ENCODE peak calls at places on chromosomes 13 and 19, in seven cellular contexts. One of them, this sample, is unnamed.

GRCh38 chr13:73168226-73168992 is 109.6 kb downstream of the KLF5 start:
- DNase-seq in nephron progenitor cell: no peak
- DNase-seq in T follicular helper cell: no peak
- DNase-seq in GDM1: no peak
- DNase-seq in pons: no peak
- DNase-seq in activated CD8-positive, alpha-beta memory T cell treated with anti-CD3 and anti-CD28 coated beads for 4 hours: no peak
- DNase-seq in mesendoderm: no peak
- DNase-seq in this sample: no peak

GRCh38 chr19:30156646-30157045 is 214.6 kb downstream of the URI1 start:
- DNase-seq in nephron progenitor cell: no peak
- DNase-seq in pons: no peak
- DNase-seq in T follicular helper cell: no peak
- DNase-seq in activated CD8-positive, alpha-beta memory T cell treated with anti-CD3 and anti-CD28 coated beads for 4 hours: no peak
- DNase-seq in mesendoderm: no peak
- DNase-seq in GDM1: no peak
- DNase-seq in this sample: no peak

GRCh38 chr19:55174425-55175116 is 5.5 kb downstream of the SYT5 start:
- DNase-seq in pons: no peak
- DNase-seq in activated CD8-positive, alpha-beta memory T cell treated with anti-CD3 and anti-CD28 coated beads for 4 hours: no peak
- DNase-seq in GDM1: no peak
- DNase-seq in T follicular helper cell: no peak
- DNase-seq in nephron progenitor cell: no peak
- DNase-seq in mesendoderm: no peak
- DNase-seq in this sample: no peak

GRCh38 chr19:1133471-1133929 is 29.7 kb downstream of the GPX4 start:
- DNase-seq in GDM1: peak
- DNase-seq in nephron progenitor cell: no peak
- DNase-seq in mesendoderm: peak
- DNase-seq in pons: no peak
- DNase-seq in T follicular helper cell: peak
- DNase-seq in activated CD8-positive, alpha-beta memory T cell treated with anti-CD3 and anti-CD28 coated beads for 4 hours: peak
- DNase-seq in this sample: peak

GRCh38 chr19:53131085-53131484 is 1.6 kb downstream of the ZNF415 start:
- DNase-seq in activated CD8-positive, alpha-beta memory T cell treated with anti-CD3 and anti-CD28 coated beads for 4 hours: no peak
- DNase-seq in GDM1: no peak
- DNase-seq in nephron progenitor cell: no peak
- DNase-seq in mesendoderm: peak
- DNase-seq in pons: no peak
- DNase-seq in T follicular helper cell: no peak
- DNase-seq in this sample: no peak

GRCh38 chr13:113875829-113876228 is 12.0 kb upstream of the GAS6 start:
- DNase-seq in activated CD8-positive, alpha-beta memory T cell treated with anti-CD3 and anti-CD28 coated beads for 4 hours: no peak
- DNase-seq in T follicular helper cell: no peak
- DNase-seq in nephron progenitor cell: no peak
- DNase-seq in pons: no peak
- DNase-seq in GDM1: no peak
- DNase-seq in mesendoderm: no peak
- DNase-seq in this sample: peak

GRCh38 chr19:46297700-46298476 is 1.0 kb downstream of the HIF3A start:
- DNase-seq in pons: peak
- DNase-seq in activated CD8-positive, alpha-beta memory T cell treated with anti-CD3 and anti-CD28 coated beads for 4 hours: no peak
- DNase-seq in GDM1: no peak
- DNase-seq in nephron progenitor cell: no peak
- DNase-seq in mesendoderm: no peak
- DNase-seq in T follicular helper cell: no peak
- DNase-seq in this sample: no peak

GRCh38 chr13:25819856-25820530 is 231.8 kb downstream of the SHISA2 start:
- DNase-seq in activated CD8-positive, alpha-beta memory T cell treated with anti-CD3 and anti-CD28 coated beads for 4 hours: no peak
- DNase-seq in GDM1: no peak
- DNase-seq in T follicular helper cell: no peak
- DNase-seq in mesendoderm: peak
- DNase-seq in pons: peak
- DNase-seq in nephron progenitor cell: no peak
- DNase-seq in this sample: no peak

GRCh38 chr19:23554548-23554947 is 132.5 kb downstream of the ZNF675 start:
- DNase-seq in nephron progenitor cell: no peak
- DNase-seq in activated CD8-positive, alpha-beta memory T cell treated with anti-CD3 and anti-CD28 coated beads for 4 hours: no peak
- DNase-seq in mesendoderm: no peak
- DNase-seq in T follicular helper cell: no peak
- DNase-seq in pons: no peak
- DNase-seq in GDM1: no peak
- DNase-seq in this sample: no peak

GRCh38 chr19:3801412-3802096 is 15.4 kb upstream of the MATK start:
- DNase-seq in nephron progenitor cell: peak
- DNase-seq in activated CD8-positive, alpha-beta memory T cell treated with anti-CD3 and anti-CD28 coated beads for 4 hours: peak
- DNase-seq in pons: peak
- DNase-seq in GDM1: no peak
- DNase-seq in T follicular helper cell: peak
- DNase-seq in mesendoderm: peak
- DNase-seq in this sample: peak

GRCh38 chr13:24851546-24851945 is 87.6 kb downstream of the RNF17 start:
- DNase-seq in nephron progenitor cell: no peak
- DNase-seq in activated CD8-positive, alpha-beta memory T cell treated with anti-CD3 and anti-CD28 coated beads for 4 hours: no peak
- DNase-seq in mesendoderm: no peak
- DNase-seq in GDM1: no peak
- DNase-seq in T follicular helper cell: no peak
- DNase-seq in pons: no peak
- DNase-seq in this sample: no peak

GRCh38 chr13:36965767-36966166 is 33.4 kb downstream of the ALG5 start:
- DNase-seq in activated CD8-positive, alpha-beta memory T cell treated with anti-CD3 and anti-CD28 coated beads for 4 hours: no peak
- DNase-seq in mesendoderm: peak
- DNase-seq in nephron progenitor cell: no peak
- DNase-seq in T follicular helper cell: no peak
- DNase-seq in pons: no peak
- DNase-seq in GDM1: no peak
- DNase-seq in this sample: no peak